ENCODE peak calls at places on chromosomes 13 and 19, in nine cellular contexts. One of them, this sample, is unnamed. For H3K27me3, the result is how much of the 10 kb centered on the place peaks cover.

GRCh38 chr19:34088292-34088691 is 84.0 kb upstream of the LSM14A start:
- DNase-seq in cardiac muscle cell: no peak
- DNase-seq in Karpas-422: no peak
- DNase-seq in left ventricle myocardium inferior: no peak
- DNase-seq in neural progenitor cell: no peak
- DNase-seq in H9: no peak
- DNase-seq in heart right ventricle: no peak
- DNase-seq in neuronal stem cell: no peak
- DNase-seq in HAP-1: no peak
- DNase-seq in this sample: no peak

GRCh38 chr19:52602931-52603330 is 32.8 kb downstream of the ZNF701 start:
- DNase-seq in neuronal stem cell: no peak
- DNase-seq in H9: no peak
- DNase-seq in Karpas-422: no peak
- DNase-seq in left ventricle myocardium inferior: no peak
- DNase-seq in cardiac muscle cell: no peak
- DNase-seq in HAP-1: no peak
- DNase-seq in heart right ventricle: no peak
- DNase-seq in neural progenitor cell: no peak
- DNase-seq in this sample: no peak

GRCh38 chr19:53463263-53463662 is 4.3 kb upstream of the ZNF813 start:
- DNase-seq in heart right ventricle: peak
- DNase-seq in neural progenitor cell: peak
- DNase-seq in Karpas-422: peak
- DNase-seq in H9: peak
- DNase-seq in cardiac muscle cell: no peak
- DNase-seq in left ventricle myocardium inferior: peak
- DNase-seq in neuronal stem cell: peak
- DNase-seq in HAP-1: peak
- DNase-seq in this sample: peak

GRCh38 chr13:110320645-110321044 is 13.6 kb downstream of the COL4A2 start:
- DNase-seq in left ventricle myocardium inferior: no peak
- DNase-seq in Karpas-422: no peak
- DNase-seq in neuronal stem cell: no peak
- DNase-seq in neural progenitor cell: no peak
- DNase-seq in H9: no peak
- DNase-seq in heart right ventricle: no peak
- DNase-seq in cardiac muscle cell: no peak
- DNase-seq in HAP-1: no peak
- DNase-seq in this sample: no peak

GRCh38 chr19:38733493-38734175 is 10.6 kb downstream of the CAPN12 start:
- DNase-seq in left ventricle myocardium inferior: no peak
- DNase-seq in neuronal stem cell: no peak
- DNase-seq in HAP-1: no peak
- DNase-seq in H9: peak
- DNase-seq in heart right ventricle: no peak
- DNase-seq in Karpas-422: no peak
- DNase-seq in cardiac muscle cell: no peak
- DNase-seq in neural progenitor cell: no peak
- DNase-seq in this sample: peak

GRCh38 chr19:5585461-5586299 is 17.9 kb upstream of the TINCR start:
- DNase-seq in HAP-1: no peak
- DNase-seq in neural progenitor cell: peak
- DNase-seq in H9: peak
- DNase-seq in Karpas-422: no peak
- DNase-seq in left ventricle myocardium inferior: no peak
- DNase-seq in cardiac muscle cell: no peak
- DNase-seq in heart right ventricle: peak
- DNase-seq in neuronal stem cell: peak
- DNase-seq in this sample: peak

GRCh38 chr13:23509781-23510543 is 60.2 kb upstream of the TNFRSF19 start:
- DNase-seq in cardiac muscle cell: peak
- DNase-seq in H9: no peak
- DNase-seq in neural progenitor cell: no peak
- DNase-seq in left ventricle myocardium inferior: no peak
- DNase-seq in Karpas-422: peak
- DNase-seq in HAP-1: no peak
- DNase-seq in neuronal stem cell: no peak
- DNase-seq in heart right ventricle: no peak
- DNase-seq in this sample: no peak

GRCh38 chr19:46739290-46739771 is 6.5 kb upstream of the FKRP start:
- DNase-seq in H9: no peak
- DNase-seq in neural progenitor cell: no peak
- DNase-seq in Karpas-422: no peak
- DNase-seq in heart right ventricle: peak
- DNase-seq in neuronal stem cell: no peak
- DNase-seq in HAP-1: no peak
- DNase-seq in cardiac muscle cell: no peak
- DNase-seq in left ventricle myocardium inferior: peak
- DNase-seq in this sample: peak

GRCh38 chr13:99484405-99484981 is 16.8 kb upstream of the TM9SF2 start:
- DNase-seq in Karpas-422: no peak
- DNase-seq in neural progenitor cell: no peak
- DNase-seq in H9: no peak
- DNase-seq in cardiac muscle cell: peak
- DNase-seq in neuronal stem cell: no peak
- DNase-seq in HAP-1: no peak
- DNase-seq in heart right ventricle: no peak
- DNase-seq in left ventricle myocardium inferior: no peak
- DNase-seq in this sample: no peak

GRCh38 chr19:10346509-10346908 is 7.1 kb upstream of the ICAM3 start:
- DNase-seq in HAP-1: no peak
- DNase-seq in heart right ventricle: no peak
- DNase-seq in H9: no peak
- DNase-seq in Karpas-422: no peak
- DNase-seq in cardiac muscle cell: peak
- DNase-seq in left ventricle myocardium inferior: no peak
- DNase-seq in neural progenitor cell: no peak
- DNase-seq in neuronal stem cell: no peak
- DNase-seq in this sample: no peak

GRCh38 chr13:23380534-23380933 is 53.0 kb downstream of the SACS start:
- DNase-seq in H9: no peak
- DNase-seq in left ventricle myocardium inferior: no peak
- DNase-seq in cardiac muscle cell: peak
- DNase-seq in neuronal stem cell: no peak
- DNase-seq in heart right ventricle: no peak
- DNase-seq in Karpas-422: no peak
- DNase-seq in neural progenitor cell: no peak
- DNase-seq in HAP-1: peak
- DNase-seq in this sample: no peak

DNA sequence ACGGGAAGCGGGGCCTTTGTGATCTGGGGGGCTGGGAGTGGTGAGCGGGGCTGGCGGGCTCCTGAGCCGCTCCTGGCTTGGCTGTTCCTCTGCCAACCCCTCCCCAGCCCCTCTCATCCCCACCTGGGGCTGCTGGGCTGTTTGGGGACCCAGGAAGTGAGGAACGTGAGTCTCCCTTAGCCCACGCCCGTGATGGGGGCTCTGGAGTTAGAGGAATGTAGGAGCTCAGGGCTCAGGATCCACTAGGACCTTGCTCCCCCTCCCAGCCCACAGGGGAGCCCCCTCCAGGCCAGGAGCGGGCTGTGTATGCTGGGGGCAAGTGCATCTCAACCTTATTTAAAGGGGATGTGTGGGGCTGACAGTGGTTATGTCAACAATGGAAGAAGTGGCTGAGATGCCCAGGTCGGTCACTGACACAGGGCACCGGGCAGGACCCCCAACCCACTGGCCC is 134.1 kb downstream of the URI1 start:
- DNase-seq in Karpas-422: no peak
- DNase-seq in cardiac muscle cell: no peak
- DNase-seq in HAP-1: no peak
- DNase-seq in left ventricle myocardium inferior: no peak
- DNase-seq in H9: peak
- DNase-seq in neural progenitor cell: no peak
- DNase-seq in heart right ventricle: no peak
- DNase-seq in neuronal stem cell: no peak
- DNase-seq in this sample: no peak
- H3K27me3 ChIP-seq in Karpas-422: under half
- H3K27me3 ChIP-seq in cardiac muscle cell: under half
- H3K27me3 ChIP-seq in HAP-1: under half
- H3K27me3 ChIP-seq in left ventricle myocardium inferior: under half
- H3K27me3 ChIP-seq in H9: under half
- H3K27me3 ChIP-seq in neural progenitor cell: under half
- H3K27me3 ChIP-seq in heart right ventricle: under half
- H3K27me3 ChIP-seq in neuronal stem cell: under half
- H3K27me3 ChIP-seq in this sample: under half

GRCh38 chr19:11418166-11418517 is 972 bp downstream of the RGL3 start:
- DNase-seq in heart right ventricle: no peak
- DNase-seq in cardiac muscle cell: no peak
- DNase-seq in left ventricle myocardium inferior: no peak
- DNase-seq in neural progenitor cell: no peak
- DNase-seq in HAP-1: no peak
- DNase-seq in neuronal stem cell: no peak
- DNase-seq in H9: no peak
- DNase-seq in Karpas-422: no peak
- DNase-seq in this sample: no peak

GRCh38 chr19:11416346-11417052 is 2.6 kb downstream of the RGL3 start:
- DNase-seq in cardiac muscle cell: no peak
- DNase-seq in left ventricle myocardium inferior: no peak
- DNase-seq in neural progenitor cell: no peak
- DNase-seq in neuronal stem cell: no peak
- DNase-seq in Karpas-422: no peak
- DNase-seq in H9: no peak
- DNase-seq in heart right ventricle: no peak
- DNase-seq in HAP-1: no peak
- DNase-seq in this sample: no peak

GRCh38 chr19:11420429-11420893 is 1.3 kb upstream of the RGL3 start:
- DNase-seq in left ventricle myocardium inferior: peak
- DNase-seq in H9: no peak
- DNase-seq in neuronal stem cell: no peak
- DNase-seq in HAP-1: peak
- DNase-seq in heart right ventricle: peak
- DNase-seq in Karpas-422: no peak
- DNase-seq in neural progenitor cell: peak
- DNase-seq in cardiac muscle cell: peak
- DNase-seq in this sample: peak

GRCh38 chr19:11420894-11421606 is 1.9 kb upstream of the RGL3 start:
- DNase-seq in neuronal stem cell: no peak
- DNase-seq in H9: peak
- DNase-seq in left ventricle myocardium inferior: peak
- DNase-seq in HAP-1: no peak
- DNase-seq in neural progenitor cell: peak
- DNase-seq in heart right ventricle: peak
- DNase-seq in Karpas-422: no peak
- DNase-seq in cardiac muscle cell: no peak
- DNase-seq in this sample: no peak

GRCh38 chr19:11418518-11419506 is at the start of gene RGL3:
- DNase-seq in H9: peak
- DNase-seq in HAP-1: no peak
- DNase-seq in cardiac muscle cell: no peak
- DNase-seq in left ventricle myocardium inferior: peak
- DNase-seq in heart right ventricle: peak
- DNase-seq in neural progenitor cell: peak
- DNase-seq in Karpas-422: no peak
- DNase-seq in neuronal stem cell: no peak
- DNase-seq in this sample: peak
- H3K27me3 ChIP-seq in H9: under half
- H3K27me3 ChIP-seq in HAP-1: under half
- H3K27me3 ChIP-seq in cardiac muscle cell: under half
- H3K27me3 ChIP-seq in left ventricle myocardium inferior: half or more
- H3K27me3 ChIP-seq in heart right ventricle: half or more
- H3K27me3 ChIP-seq in neural progenitor cell: half or more
- H3K27me3 ChIP-seq in Karpas-422: under half
- H3K27me3 ChIP-seq in neuronal stem cell: half or more
- H3K27me3 ChIP-seq in this sample: under half

GRCh38 chr13:112063309-112063626 is 3.7 kb upstream of the SOX1 start:
- DNase-seq in HAP-1: no peak
- DNase-seq in H9: no peak
- DNase-seq in cardiac muscle cell: no peak
- DNase-seq in neuronal stem cell: no peak
- DNase-seq in neural progenitor cell: no peak
- DNase-seq in heart right ventricle: no peak
- DNase-seq in Karpas-422: no peak
- DNase-seq in left ventricle myocardium inferior: no peak
- DNase-seq in this sample: no peak

GRCh38 chr13:112062619-112063308 is 4.2 kb upstream of the SOX1 start:
- DNase-seq in neural progenitor cell: peak
- DNase-seq in HAP-1: peak
- DNase-seq in neuronal stem cell: no peak
- DNase-seq in cardiac muscle cell: no peak
- DNase-seq in H9: peak
- DNase-seq in Karpas-422: no peak
- DNase-seq in heart right ventricle: no peak
- DNase-seq in left ventricle myocardium inferior: no peak
- DNase-seq in this sample: no peak

GRCh38 chr13:112061367-112062046 is 5.4 kb upstream of the SOX1 start:
- DNase-seq in cardiac muscle cell: no peak
- DNase-seq in HAP-1: no peak
- DNase-seq in H9: peak
- DNase-seq in heart right ventricle: no peak
- DNase-seq in Karpas-422: no peak
- DNase-seq in neural progenitor cell: peak
- DNase-seq in left ventricle myocardium inferior: no peak
- DNase-seq in neuronal stem cell: no peak
- DNase-seq in this sample: no peak

GRCh38 chr13:112060899-112061366 is 6.0 kb upstream of the SOX1 start:
- DNase-seq in HAP-1: no peak
- DNase-seq in Karpas-422: no peak
- DNase-seq in heart right ventricle: no peak
- DNase-seq in neural progenitor cell: peak
- DNase-seq in cardiac muscle cell: no peak
- DNase-seq in H9: peak
- DNase-seq in neuronal stem cell: no peak
- DNase-seq in left ventricle myocardium inferior: no peak
- DNase-seq in this sample: no peak

DNA sequence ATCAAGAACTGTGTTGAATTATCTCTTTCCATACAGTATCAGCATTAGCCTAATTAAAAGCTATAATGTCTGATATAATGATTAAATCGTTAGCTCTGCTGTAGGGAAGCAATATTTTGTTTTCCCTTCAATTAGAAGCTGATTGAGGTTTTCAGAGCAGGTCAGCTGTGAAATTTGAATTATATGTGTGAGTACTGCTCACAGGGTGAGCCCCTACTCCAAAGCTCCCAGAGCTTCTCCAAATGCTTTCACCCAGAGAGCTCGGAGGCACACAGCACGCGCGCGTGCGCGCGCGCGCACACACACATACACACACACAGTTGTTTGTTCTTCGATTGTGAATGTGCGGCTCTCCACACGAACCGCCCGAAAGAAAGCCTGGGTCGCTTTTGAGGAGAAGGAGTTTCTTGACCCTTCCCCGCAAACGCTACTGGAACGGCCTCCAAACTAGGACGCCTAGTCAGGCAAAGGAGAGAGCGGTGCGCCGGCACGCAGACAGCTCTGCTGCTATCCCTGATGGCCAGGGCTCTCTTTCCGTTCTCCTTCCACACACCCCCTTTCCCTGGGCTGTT is 4.8 kb upstream of the SOX1 start:
- DNase-seq in H9: no peak
- DNase-seq in Karpas-422: no peak
- DNase-seq in HAP-1: no peak
- DNase-seq in heart right ventricle: no peak
- DNase-seq in left ventricle myocardium inferior: no peak
- DNase-seq in cardiac muscle cell: no peak
- DNase-seq in neural progenitor cell: peak
- DNase-seq in neuronal stem cell: no peak
- DNase-seq in this sample: no peak
- H3K27me3 ChIP-seq in H9: half or more
- H3K27me3 ChIP-seq in Karpas-422: under half
- H3K27me3 ChIP-seq in HAP-1: half or more
- H3K27me3 ChIP-seq in heart right ventricle: half or more
- H3K27me3 ChIP-seq in left ventricle myocardium inferior: half or more
- H3K27me3 ChIP-seq in cardiac muscle cell: half or more
- H3K27me3 ChIP-seq in neural progenitor cell: half or more
- H3K27me3 ChIP-seq in neuronal stem cell: half or more
- H3K27me3 ChIP-seq in this sample: under half

GRCh38 chr13:85194482-85194881 is 604.7 kb downstream of the SLITRK6 start:
- DNase-seq in H9: no peak
- DNase-seq in left ventricle myocardium inferior: no peak
- DNase-seq in HAP-1: no peak
- DNase-seq in heart right ventricle: no peak
- DNase-seq in cardiac muscle cell: no peak
- DNase-seq in neural progenitor cell: no peak
- DNase-seq in neuronal stem cell: no peak
- DNase-seq in Karpas-422: no peak
- DNase-seq in this sample: no peak
- H3K27me3 ChIP-seq in H9: under half
- H3K27me3 ChIP-seq in left ventricle myocardium inferior: under half
- H3K27me3 ChIP-seq in HAP-1: under half
- H3K27me3 ChIP-seq in heart right ventricle: under half
- H3K27me3 ChIP-seq in cardiac muscle cell: under half
- H3K27me3 ChIP-seq in neural progenitor cell: under half
- H3K27me3 ChIP-seq in neuronal stem cell: under half
- H3K27me3 ChIP-seq in Karpas-422: under half
- H3K27me3 ChIP-seq in this sample: under half